ENCODE peak calls at places on chromosome 13, in six cellular contexts. One of them, this sample, is unnamed.

GRCh38 chr13:33682020-33682564 is 135.9 kb upstream of the RFC3 start:
- DNase-seq in CD8-positive, alpha-beta memory T cell: no peak
- DNase-seq in occipital lobe: no peak
- DNase-seq in NCI-H460: no peak
- DNase-seq in HT1080: no peak
- DNase-seq in right lobe of liver: no peak
- DNase-seq in this sample: no peak

GRCh38 chr13:113774177-113775107 is 15.4 kb downstream of the TMEM255B start:
- DNase-seq in CD8-positive, alpha-beta memory T cell: no peak
- DNase-seq in occipital lobe: no peak
- DNase-seq in NCI-H460: no peak
- DNase-seq in HT1080: peak; percentile 80
- DNase-seq in right lobe of liver: peak; percentile 11
- DNase-seq in this sample: no peak

GRCh38 chr13:113298001-113298945 is 1.2 kb downstream of the LAMP1 start:
- DNase-seq in CD8-positive, alpha-beta memory T cell: no peak
- DNase-seq in occipital lobe: no peak
- DNase-seq in NCI-H460: no peak
- DNase-seq in HT1080: no peak
- DNase-seq in right lobe of liver: no peak
- DNase-seq in this sample: no peak

GRCh38 chr13:110872034-110872767 is 42.7 kb downstream of the ANKRD10 start:
- DNase-seq in CD8-positive, alpha-beta memory T cell: no peak
- DNase-seq in occipital lobe: no peak
- DNase-seq in NCI-H460: no peak
- DNase-seq in HT1080: no peak
- DNase-seq in right lobe of liver: no peak
- DNase-seq in this sample: no peak

GRCh38 chr13:106078191-106078590 is 457.3 kb downstream of the EFNB2 start:
- DNase-seq in CD8-positive, alpha-beta memory T cell: no peak
- DNase-seq in occipital lobe: no peak
- DNase-seq in NCI-H460: no peak
- DNase-seq in HT1080: no peak
- DNase-seq in right lobe of liver: no peak
- DNase-seq in this sample: no peak

GRCh38 chr13:29884671-29885424 is 34.4 kb upstream of the UBL3 start:
- DNase-seq in CD8-positive, alpha-beta memory T cell: no peak
- DNase-seq in occipital lobe: no peak
- DNase-seq in NCI-H460: no peak
- DNase-seq in HT1080: peak; percentile 91
- DNase-seq in right lobe of liver: no peak
- DNase-seq in this sample: no peak

GRCh38 chr13:94947965-94948371 is 235.6 kb upstream of the SOX21 start:
- DNase-seq in CD8-positive, alpha-beta memory T cell: no peak
- DNase-seq in occipital lobe: no peak
- DNase-seq in NCI-H460: no peak
- DNase-seq in HT1080: no peak
- DNase-seq in right lobe of liver: no peak
- DNase-seq in this sample: no peak

GRCh38 chr13:37618554-37618953 is 20.0 kb upstream of the POSTN start:
- DNase-seq in CD8-positive, alpha-beta memory T cell: no peak
- DNase-seq in occipital lobe: no peak
- DNase-seq in NCI-H460: no peak
- DNase-seq in HT1080: no peak
- DNase-seq in right lobe of liver: no peak
- DNase-seq in this sample: no peak

GRCh38 chr13:30907167-30907761 is 1.2 kb downstream of the MEDAG start:
- DNase-seq in CD8-positive, alpha-beta memory T cell: no peak
- DNase-seq in occipital lobe: no peak
- DNase-seq in NCI-H460: no peak
- DNase-seq in HT1080: no peak
- DNase-seq in right lobe of liver: no peak
- DNase-seq in this sample: no peak

GRCh38 chr13:42626461-42626860 is 52.5 kb downstream of the TNFSF11 start:
- DNase-seq in CD8-positive, alpha-beta memory T cell: no peak
- DNase-seq in occipital lobe: no peak
- DNase-seq in NCI-H460: no peak
- DNase-seq in HT1080: no peak
- DNase-seq in right lobe of liver: no peak
- DNase-seq in this sample: no peak

GRCh38 chr13:45374917-45375316 is 33.9 kb upstream of the TPT1 start:
- DNase-seq in CD8-positive, alpha-beta memory T cell: no peak
- DNase-seq in occipital lobe: no peak
- DNase-seq in NCI-H460: no peak
- DNase-seq in HT1080: peak; percentile 13
- DNase-seq in right lobe of liver: no peak
- DNase-seq in this sample: no peak

GRCh38 chr13:66329988-66330429 is 900.1 kb downstream of the PCDH9 start:
- DNase-seq in CD8-positive, alpha-beta memory T cell: no peak
- DNase-seq in occipital lobe: no peak
- DNase-seq in NCI-H460: no peak
- DNase-seq in HT1080: peak; percentile 52
- DNase-seq in right lobe of liver: no peak
- DNase-seq in this sample: no peak

GRCh38 chr13:28324181-28324789 is 170.6 kb downstream of the FLT1 start:
- DNase-seq in CD8-positive, alpha-beta memory T cell: peak; percentile 12
- DNase-seq in occipital lobe: no peak
- DNase-seq in NCI-H460: peak; percentile 50
- DNase-seq in HT1080: peak; percentile 60
- DNase-seq in right lobe of liver: peak; percentile 57
- DNase-seq in this sample: peak; percentile 57

GRCh38 chr13:113589251-113589960 is 4.9 kb downstream of the TFDP1 start:
- DNase-seq in CD8-positive, alpha-beta memory T cell: no peak
- DNase-seq in occipital lobe: no peak
- DNase-seq in NCI-H460: no peak
- DNase-seq in HT1080: no peak
- DNase-seq in right lobe of liver: peak; percentile 40
- DNase-seq in this sample: no peak

GRCh38 chr13:76868451-76868850 is 17.8 kb downstream of the KCTD12 start:
- DNase-seq in CD8-positive, alpha-beta memory T cell: no peak
- DNase-seq in occipital lobe: no peak
- DNase-seq in NCI-H460: no peak
- DNase-seq in HT1080: no peak
- DNase-seq in right lobe of liver: no peak
- DNase-seq in this sample: no peak

GRCh38 chr13:99425485-99426341 is 75.6 kb upstream of the TM9SF2 start:
- DNase-seq in CD8-positive, alpha-beta memory T cell: peak; percentile 29
- DNase-seq in occipital lobe: no peak
- DNase-seq in NCI-H460: no peak
- DNase-seq in HT1080: no peak
- DNase-seq in right lobe of liver: peak; percentile 41
- DNase-seq in this sample: peak; percentile 72

GRCh38 chr13:78604782-78605611 is 1.6 kb upstream of the POU4F1 start:
- DNase-seq in CD8-positive, alpha-beta memory T cell: no peak
- DNase-seq in occipital lobe: no peak
- DNase-seq in NCI-H460: peak; percentile 33
- DNase-seq in HT1080: peak; percentile 46
- DNase-seq in right lobe of liver: no peak
- DNase-seq in this sample: no peak

GRCh38 chr13:29582171-29582570 is 13.3 kb downstream of the SLC7A1 start:
- DNase-seq in CD8-positive, alpha-beta memory T cell: no peak
- DNase-seq in occipital lobe: no peak
- DNase-seq in NCI-H460: no peak
- DNase-seq in HT1080: no peak
- DNase-seq in right lobe of liver: no peak
- DNase-seq in this sample: no peak

GRCh38 chr13:38372818-38373217 is 23.2 kb downstream of the UFM1 start:
- DNase-seq in CD8-positive, alpha-beta memory T cell: no peak
- DNase-seq in occipital lobe: no peak
- DNase-seq in NCI-H460: no peak
- DNase-seq in HT1080: no peak
- DNase-seq in right lobe of liver: no peak
- DNase-seq in this sample: no peak

GRCh38 chr13:48908381-48909087 is 67.2 kb upstream of the FNDC3A start:
- DNase-seq in CD8-positive, alpha-beta memory T cell: no peak
- DNase-seq in occipital lobe: no peak
- DNase-seq in NCI-H460: no peak
- DNase-seq in HT1080: peak; percentile 37
- DNase-seq in right lobe of liver: no peak
- DNase-seq in this sample: no peak

GRCh38 chr13:100550433-100550832 is 38.2 kb downstream of the GGACT start:
- DNase-seq in CD8-positive, alpha-beta memory T cell: no peak
- DNase-seq in occipital lobe: no peak
- DNase-seq in NCI-H460: no peak
- DNase-seq in HT1080: no peak
- DNase-seq in right lobe of liver: no peak
- DNase-seq in this sample: no peak

GRCh38 chr13:38590796-38591507 is 95.9 kb upstream of the FREM2 start:
- DNase-seq in CD8-positive, alpha-beta memory T cell: no peak
- DNase-seq in occipital lobe: no peak
- DNase-seq in NCI-H460: no peak
- DNase-seq in HT1080: no peak
- DNase-seq in right lobe of liver: no peak
- DNase-seq in this sample: no peak

GRCh38 chr13:108917581-108917980 is 288.2 kb downstream of the MYO16 start:
- DNase-seq in CD8-positive, alpha-beta memory T cell: no peak
- DNase-seq in occipital lobe: no peak
- DNase-seq in NCI-H460: no peak
- DNase-seq in HT1080: no peak
- DNase-seq in right lobe of liver: no peak
- DNase-seq in this sample: no peak

GRCh38 chr13:37791699-37792098 is 77.9 kb downstream of the TRPC4 start:
- DNase-seq in CD8-positive, alpha-beta memory T cell: no peak
- DNase-seq in occipital lobe: no peak
- DNase-seq in NCI-H460: no peak
- DNase-seq in HT1080: peak; percentile 23
- DNase-seq in right lobe of liver: no peak
- DNase-seq in this sample: no peak